ENCODE peak calls at places on chromosomes 12 and 14, in eight cellular contexts. P, S, O, E, R, H, A and L are unnamed samples.

GRCh38 chr12:13101854-13102375 is 1.6 kb downstream of the GSG1 start:
- DNase-seq in H (no peak), S (no peak), E (no peak), P (peak; percentile 36), R (no peak), A (no peak), O (no peak), L (peak; percentile 53)

GRCh38 chr12:110333201-110333600 is 52.2 kb downstream of the ATP2A2 start:
- DNase-seq in A (no peak), H (no peak), S (no peak), O (no peak), E (no peak), P (no peak), R (no peak), L (no peak)

GRCh38 chr12:47361389-47362031 is 281.8 kb upstream of the AMIGO2 start:
- DNase-seq in O (no peak), A (no peak), S (no peak), P (no peak), E (no peak), H (no peak), R (peak; percentile 40), L (no peak)

GRCh38 chr12:25058619-25059018 is 109.7 kb upstream of the BCAT1 start:
- DNase-seq in R (no peak), O (no peak), H (no peak), P (no peak), E (no peak), A (no peak), S (no peak), L (no peak)

GRCh38 chr14:93987376-93987775 is 9.7 kb upstream of the CCDC197 start:
- DNase-seq in E (no peak), P (no peak), H (no peak), A (peak; percentile 39), R (no peak), O (no peak), S (no peak), L (no peak)

GRCh38 chr12:131923260-131923659 is 5.8 kb upstream of the PUS1 start:
- DNase-seq in A (no peak), S (no peak), R (no peak), O (no peak), P (no peak), H (no peak), E (no peak), L (no peak)

GRCh38 chr12:99259040-99259934 is 388.3 kb upstream of the GARIN6 start:
- DNase-seq in S (no peak), P (no peak), E (no peak), A (no peak), H (no peak), R (no peak), O (no peak), L (no peak)

GRCh38 chr12:109455706-109456105 is 21.4 kb downstream of the KCTD10 start:
- DNase-seq in S (no peak), O (no peak), E (no peak), R (no peak), A (no peak), P (no peak), H (no peak), L (no peak)

GRCh38 chr12:123634142-123634561 is 523 bp downstream of the GTF2H3 start:
- DNase-seq in O (no peak), E (no peak), P (no peak), H (no peak), S (no peak), R (no peak), A (no peak), L (no peak)

GRCh38 chr12:77847665-77848431 is 17.2 kb downstream of the NAV3 start:
- DNase-seq in O (no peak), P (peak; percentile 85), E (no peak), S (no peak), A (no peak), R (no peak), H (no peak), L (no peak)

GRCh38 chr12:96068111-96068510 is 32.7 kb upstream of the LTA4H start:
- DNase-seq in A (no peak), S (no peak), E (no peak), P (no peak), R (no peak), H (no peak), O (no peak), L (no peak)

GRCh38 chr14:21825147-21825743 is 151.6 kb upstream of the OR4E1 start:
- DNase-seq in A (no peak), P (no peak), R (no peak), O (no peak), E (peak; percentile 74), S (no peak), H (no peak), L (no peak)

GRCh38 chr14:52051251-52051650 is 17.6 kb downstream of the NID2 start:
- DNase-seq in S (no peak), R (no peak), A (no peak), P (no peak), H (no peak), E (no peak), O (no peak), L (no peak)

GRCh38 chr12:63319386-63319785 is 168.4 kb upstream of the AVPR1A start:
- DNase-seq in E (no peak), O (no peak), P (no peak), H (no peak), R (no peak), S (no peak), A (no peak), L (no peak)

DNA sequence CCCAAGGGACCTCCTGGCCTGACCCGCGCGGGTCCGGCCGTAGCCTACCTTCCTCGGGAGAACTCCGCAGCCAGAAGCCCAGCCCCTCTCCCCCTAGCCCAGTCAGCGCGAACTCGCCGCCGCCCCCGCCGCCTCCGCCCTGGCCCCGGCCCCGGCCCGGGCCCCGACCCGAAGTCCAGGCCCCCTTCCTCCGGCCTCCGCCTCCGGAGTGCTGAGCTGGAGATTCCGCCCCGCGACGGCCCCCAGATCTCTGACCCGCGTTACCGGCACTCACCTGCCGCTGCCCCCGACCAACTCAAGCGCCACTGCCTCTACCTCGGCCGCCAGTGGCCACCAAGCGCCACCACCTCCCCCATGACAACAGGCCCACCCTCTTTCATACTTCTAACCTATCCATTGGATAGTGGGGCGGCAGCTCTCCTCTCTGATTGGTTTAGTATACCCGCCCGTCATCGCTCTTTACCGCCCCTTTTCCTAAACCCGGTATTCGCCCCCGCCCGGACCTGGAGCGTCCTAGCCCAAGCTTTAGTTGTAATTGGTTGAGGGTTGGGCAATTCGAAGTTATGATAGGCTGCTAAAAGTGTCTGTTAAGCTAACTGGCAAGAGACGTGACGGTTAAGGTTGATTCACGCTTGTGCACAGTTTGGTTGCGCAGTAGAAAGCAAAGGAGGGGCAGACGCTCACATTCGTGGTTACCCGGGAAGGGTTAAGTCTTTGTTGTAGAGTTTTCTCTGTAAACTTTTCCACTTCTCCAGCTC is at the start of gene NUMB:
- DNase-seq in E (peak; percentile 99), R (peak; percentile 97), O (peak; percentile 98), P (peak; percentile 100), S (peak; percentile 99), H (peak; percentile 96), A (peak; percentile 97), L (peak; percentile 98)
- TF ChIP-seq CTCF in E (no peak), R (no peak), O (peak; percentile 64), P (no peak), S (peak; percentile 26), H (peak; percentile 25), A (no peak), L (no peak)

DNA sequence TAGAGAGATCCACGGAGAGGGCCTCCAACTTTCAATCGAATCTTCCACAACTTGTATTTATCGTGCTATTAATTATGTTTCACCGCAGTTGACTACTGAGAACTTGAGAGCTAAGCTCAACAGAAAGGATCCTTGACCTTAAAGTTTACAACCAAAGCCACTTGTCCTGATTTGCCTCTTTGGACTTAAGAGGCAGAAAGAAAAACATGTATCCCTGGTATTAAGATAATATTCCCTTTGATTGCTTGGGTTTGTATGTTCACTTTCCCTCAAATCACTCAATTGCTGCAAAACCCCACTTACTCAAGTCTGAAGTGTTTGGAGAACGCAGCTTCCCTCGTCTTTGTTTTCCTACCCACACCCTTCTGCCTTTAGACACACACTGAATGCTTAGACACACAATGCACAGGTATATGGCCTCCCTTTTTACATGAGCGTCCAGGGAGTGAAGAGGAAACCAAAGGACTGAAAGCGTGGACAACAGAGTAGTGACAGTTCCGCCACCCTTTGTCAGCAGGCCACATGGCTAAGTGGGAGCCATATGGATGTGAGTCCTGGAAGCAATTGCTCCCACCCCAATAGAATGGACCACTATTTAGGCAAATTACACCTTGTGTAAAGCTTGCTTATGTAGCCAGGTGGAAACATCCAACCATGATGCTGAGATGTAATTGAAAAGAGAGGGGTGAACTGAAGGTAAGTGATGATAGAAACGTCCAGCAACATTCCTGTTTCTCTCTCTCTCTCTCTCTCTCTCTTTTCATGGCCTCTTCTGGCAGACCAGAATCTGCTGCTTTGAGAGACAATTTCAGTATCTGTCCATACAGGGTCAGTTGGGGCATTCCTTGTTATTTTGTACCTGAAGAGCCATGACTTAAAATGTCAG is 1.4 kb upstream of the PKP2 start:
- DNase-seq in A (no peak), P (no peak), R (no peak), O (no peak), H (no peak), S (no peak), E (no peak), L (no peak)
- H3K4me3 ChIP-seq in A (no peak overlapping the region), P (no peak overlapping the region), R (no peak overlapping the region), O (peak overlapping the region; percentile 67), H (no peak overlapping the region), S (no peak overlapping the region), E (peak overlapping the region; percentile 91), L (no peak overlapping the region)

GRCh38 chr12:27192118-27192802 is 51.8 kb upstream of the STK38L start:
- DNase-seq in A (no peak), P (no peak), S (no peak), O (no peak), R (no peak), H (no peak), E (no peak), L (no peak)

GRCh38 chr12:27191531-27191930 is 52.6 kb upstream of the STK38L start:
- DNase-seq in R (no peak), A (no peak), S (no peak), O (no peak), E (no peak), H (no peak), P (peak; percentile 19), L (no peak)

GRCh38 chr12:27193106-27193505 is 51.0 kb upstream of the STK38L start:
- DNase-seq in P (peak; percentile 96), R (no peak), E (no peak), O (no peak), A (no peak), H (no peak), S (no peak), L (peak; percentile 39)

GRCh38 chr12:27193854-27194544 is 50.1 kb upstream of the STK38L start:
- DNase-seq in P (peak; percentile 90), O (no peak), S (peak; percentile 90), E (no peak), R (no peak), A (no peak), H (peak; percentile 49), L (peak; percentile 8)

DNA sequence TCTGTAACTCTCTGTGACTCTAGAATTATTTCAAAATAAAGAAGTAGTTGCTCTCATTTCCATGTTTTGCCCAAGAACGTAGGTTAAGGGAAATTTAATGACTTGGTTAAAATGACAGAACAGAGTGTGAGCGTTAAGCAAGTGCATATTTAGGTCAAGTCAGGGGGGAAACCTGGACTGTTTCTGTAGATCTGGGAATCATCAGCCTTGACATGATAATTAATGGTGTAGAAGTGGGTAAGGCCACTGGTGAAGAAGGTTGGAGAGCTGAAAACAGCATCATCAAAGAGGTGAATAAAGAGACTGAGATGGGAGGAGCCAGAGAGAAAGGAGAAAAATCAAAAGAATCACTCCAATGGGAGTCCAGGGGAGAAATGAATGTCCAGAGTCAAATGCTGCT is 49.4 kb upstream of the STK38L start:
- DNase-seq in R (no peak), H (no peak), S (no peak), A (no peak), E (no peak), O (no peak), P (no peak), L (no peak)
- H3K4me1 ChIP-seq in R (peaks cover 2% of the 10 kb centered on the region), H (peaks cover 46% of the 10 kb centered on the region), S (peaks cover 86% of the 10 kb centered on the region), A (no peaks in the 10 kb centered on the region), E (no peaks in the 10 kb centered on the region), O (no peaks in the 10 kb centered on the region), P (peaks cover 22% of the 10 kb centered on the region), L (peaks cover 26% of the 10 kb centered on the region)

GRCh38 chr12:32191445-32191844 is 84.8 kb downstream of the BICD1 start:
- DNase-seq in P (no peak), E (no peak), H (no peak), S (no peak), O (no peak), R (no peak), A (no peak), L (no peak)
- TF ChIP-seq CTCF in P (no peak), E (no peak), H (no peak), S (no peak), O (no peak), R (no peak), A (no peak), L (no peak)